ENCODE peak calls at places on chromosomes 11 and 22, in four cellular contexts. U, O, B and G are unnamed samples.

GRCh38 chr11:43765194-43765593 is 84.7 kb downstream of the HSD17B12 start:
- DNase-seq in O (no peak), U (no peak), B (no peak), G (no peak)

GRCh38 chr11:116610190-116610589 is 162.6 kb downstream of the BUD13 start:
- DNase-seq in U (no peak), B (no peak), O (no peak), G (no peak)

GRCh38 chr11:18259259-18259658 is 6.8 kb upstream of the SAA1 start:
- DNase-seq in B (no peak), O (no peak), U (no peak), G (no peak)

GRCh38 chr11:31882951-31883392 is 71.8 kb upstream of the PAX6 start:
- DNase-seq in U (no peak), O (no peak), B (peak), G (peak)

GRCh38 chr11:27485930-27486773 is 13.6 kb upstream of the LGR4 start:
- DNase-seq in O (no peak), U (no peak), B (no peak), G (no peak)

GRCh38 chr11:14370496-14370895 is 11.5 kb upstream of the RRAS2 start:
- DNase-seq in U (no peak), O (peak), B (no peak), G (no peak)

GRCh38 chr22:39374801-39375200 is 24.8 kb upstream of the TAB1 start:
- DNase-seq in O (no peak), B (no peak), U (no peak), G (no peak)

GRCh38 chr11:83140691-83141455 is 16.1 kb upstream of the PCF11 start:
- DNase-seq in U (peak), B (no peak), O (no peak), G (no peak)

GRCh38 chr22:27488456-27489224 is 312.9 kb downstream of the MN1 start:
- DNase-seq in B (no peak), U (no peak), O (no peak), G (no peak)

GRCh38 chr11:60970369-60970774 is 1.1 kb upstream of the CD6 start:
- DNase-seq in B (peak), U (no peak), O (peak), G (peak)

GRCh38 chr11:88246680-88247079 is 71.4 kb upstream of the RAB38 start:
- DNase-seq in O (no peak), U (no peak), B (no peak), G (no peak)

GRCh38 chr11:88284306-88285057 is 53.1 kb downstream of the CTSC start:
- DNase-seq in O (no peak), B (no peak), U (no peak), G (no peak)

GRCh38 chr22:41902932-41903421 is 11.9 kb downstream of the SHISA8 start:
- DNase-seq in U (no peak), O (no peak), B (no peak), G (no peak)

GRCh38 chr11:22920939-22921565 is 60.8 kb upstream of the CCDC179 start:
- DNase-seq in B (peak), O (no peak), U (no peak), G (peak)

GRCh38 chr22:32751065-32751739 is 50.3 kb upstream of the TIMP3 start:
- DNase-seq in O (no peak), B (no peak), U (no peak), G (no peak)

GRCh38 chr11:45412521-45412920 is 126.4 kb upstream of the SYT13 start:
- DNase-seq in O (peak), U (no peak), B (no peak), G (no peak)

GRCh38 chr11:130314184-130314748 is 451 bp downstream of the ZBTB44 start:
- DNase-seq in B (peak), U (no peak), O (peak), G (peak)

GRCh38 chr22:45878051-45878764 is 98.8 kb downstream of the WNT7B start:
- DNase-seq in U (no peak), O (peak), B (no peak), G (no peak)

GRCh38 chr11:23856654-23857053 is 640.2 kb upstream of the LUZP2 start:
- DNase-seq in B (no peak), O (no peak), U (no peak), G (no peak)

GRCh38 chr22:29567338-29567737 is 13.6 kb downstream of the NIPSNAP1 start:
- DNase-seq in B (no peak), U (no peak), O (no peak), G (no peak)

GRCh38 chr22:31567702-31568101 is 71.4 kb downstream of the SFI1 start:
- DNase-seq in U (no peak), B (no peak), O (no peak), G (no peak)

GRCh38 chr11:66136752-66137123 is 66.7 kb downstream of the PACS1 start:
- DNase-seq in B (no peak), O (no peak), U (no peak), G (no peak)

GRCh38 chr22:36405671-36406070 is 17.9 kb upstream of the MYH9 start:
- DNase-seq in B (no peak), U (no peak), O (no peak), G (no peak)

GRCh38 chr11:86176165-86176884 is 68.2 kb upstream of the EED start:
- DNase-seq in O (no peak), U (no peak), B (no peak), G (no peak)

GRCh38 chr11:125165111-125165663 is 636 bp downstream of the PKNOX2 start:
- DNase-seq in B (no peak), O (peak), U (no peak), G (peak)

GRCh38 chr11:92357344-92357743 is 132.7 kb downstream of the FAT3 start:
- DNase-seq in U (no peak), O (no peak), B (no peak), G (no peak)

GRCh38 chr11:4713241-4713640 is 8.7 kb downstream of the MMP26 start:
- DNase-seq in U (no peak), B (no peak), O (no peak), G (no peak)
- TF ChIP-seq SUZ12 in U (no peak), B (no peak), O (no peak), G (no peak)

GRCh38 chr11:35905901-35906661 is 37.8 kb upstream of the LDLRAD3 start:
- DNase-seq in U (no peak), O (no peak), B (no peak), G (no peak)

GRCh38 chr11:35909866-35910265 is 34.0 kb upstream of the LDLRAD3 start:
- DNase-seq in B (no peak), U (no peak), O (no peak), G (no peak)

GRCh38 chr11:35911013-35911412 is 32.8 kb upstream of the LDLRAD3 start:
- DNase-seq in U (no peak), B (no peak), O (no peak), G (no peak)

GRCh38 chr11:35906681-35907080 is 37.2 kb upstream of the LDLRAD3 start:
- DNase-seq in O (no peak), B (no peak), U (no peak), G (no peak)

GRCh38 chr11:35907648-35908431 is 36.0 kb upstream of the LDLRAD3 start:
- DNase-seq in B (no peak), U (peak), O (no peak), G (no peak)
- TF ChIP-seq SUZ12 in B (no peak), U (no peak), O (no peak), G (no peak)

GRCh38 chr11:111574373-111575230 is 27.6 kb upstream of the SIK2 start:
- DNase-seq in U (no peak), B (no peak), O (no peak), G (no peak)
- TF ChIP-seq SUZ12 in U (no peak), B (no peak), O (no peak), G (no peak)

GRCh38 chr11:103633037-103633788 is 403.2 kb upstream of the DDI1 start:
- DNase-seq in O (no peak), U (no peak), B (no peak), G (no peak)
- TF ChIP-seq SUZ12 in O (no peak), U (no peak), B (no peak), G (no peak)

DNA sequence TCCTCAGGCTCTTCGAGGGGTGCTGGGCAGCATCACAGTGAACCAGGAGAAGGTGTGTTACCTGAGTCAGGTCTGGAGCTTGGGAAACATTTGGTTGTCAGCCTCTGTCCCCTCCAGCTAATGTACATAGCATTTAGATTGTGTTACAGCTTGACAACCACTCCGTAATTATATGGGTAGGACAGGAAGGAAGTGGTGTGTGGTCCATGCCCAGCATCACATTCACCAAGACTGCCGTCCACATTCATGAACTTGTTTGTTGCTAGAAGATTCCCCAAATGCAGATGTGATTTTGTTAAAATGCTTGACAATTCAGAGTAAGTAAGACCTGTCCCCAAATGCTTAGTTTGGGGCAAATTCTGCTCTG is 1482.7 kb downstream of the TBC1D22A start:
- DNase-seq in O (no peak), U (no peak), B (no peak), G (no peak)
- TF ChIP-seq SUZ12 in O (no peak), U (no peak), B (no peak), G (no peak)

GRCh38 chr11:119207300-119207570 is 1.1 kb downstream of the CBL start:
- DNase-seq in B (no peak), O (no peak), U (no peak), G (no peak)
- TF ChIP-seq SUZ12 in B (no peak), O (no peak), U (no peak), G (no peak)

GRCh38 chr22:47842119-47842518 is 1079.7 kb downstream of the TBC1D22A start:
- DNase-seq in O (no peak), B (no peak), U (no peak), G (no peak)
- TF ChIP-seq SUZ12 in O (no peak), B (no peak), U (no peak), G (no peak)

GRCh38 chr11:9796854-9797253 is 133.0 kb downstream of the SWAP70 start:
- DNase-seq in U (no peak), B (no peak), O (no peak), G (no peak)

GRCh38 chr11:9797300-9797699 is 133.4 kb downstream of the SWAP70 start:
- DNase-seq in O (no peak), B (no peak), U (no peak), G (no peak)

GRCh38 chr11:9799901-9800300 is 136.0 kb downstream of the SWAP70 start:
- DNase-seq in O (no peak), U (no peak), B (no peak), G (no peak)

GRCh38 chr11:9790703-9791102 is 126.8 kb downstream of the SWAP70 start:
- DNase-seq in U (no peak), B (no peak), O (no peak), G (no peak)

GRCh38 chr11:9796276-9796675 is 132.4 kb downstream of the SWAP70 start:
- DNase-seq in B (no peak), U (no peak), O (no peak), G (no peak)
- TF ChIP-seq SUZ12 in B (no peak), U (no peak), O (no peak), G (no peak)

GRCh38 chr22:26330971-26331625 is 98.0 kb upstream of the ASPHD2 start:
- DNase-seq in B (peak), U (peak), O (peak), G (peak)
- TF ChIP-seq SUZ12 in B (no peak), U (no peak), O (no peak), G (no peak)

DNA sequence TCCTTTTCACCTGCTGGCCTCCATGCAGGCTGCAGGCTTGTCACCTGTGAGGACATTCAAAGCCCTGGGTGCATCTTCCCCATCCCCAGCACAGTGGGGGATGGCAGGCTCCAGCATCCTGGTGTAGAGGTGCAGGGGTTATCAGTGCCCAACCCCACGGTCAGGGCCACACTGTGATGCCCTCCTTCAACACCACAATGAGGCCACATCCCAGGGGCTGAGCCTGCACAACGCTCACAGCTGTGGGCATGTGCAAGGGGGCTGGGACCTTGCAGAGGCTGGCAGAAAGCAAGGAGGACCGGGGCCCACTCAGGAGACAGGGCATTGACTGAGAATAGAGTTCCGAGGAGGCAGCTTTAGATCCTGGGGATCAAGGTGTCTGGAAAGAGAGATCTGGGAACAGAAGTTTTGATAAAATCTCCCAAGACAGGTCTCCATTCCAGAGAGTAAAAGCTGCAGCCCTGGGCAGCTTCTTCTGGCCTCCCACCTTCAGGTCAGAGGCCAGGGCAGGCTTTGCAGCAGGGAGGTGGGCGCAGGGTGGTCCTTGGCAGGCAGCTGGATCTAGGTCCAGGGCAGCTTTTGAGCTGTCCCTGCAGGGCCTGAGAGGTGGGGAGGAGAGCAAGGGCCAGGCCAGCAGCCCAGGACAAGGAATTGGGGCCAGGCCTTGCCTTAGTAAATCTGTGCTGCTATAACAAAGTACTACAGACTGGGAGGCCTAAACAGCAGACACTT is 250.8 kb upstream of the B3GAT1 start:
- DNase-seq in O (peak), B (no peak), U (no peak), G (no peak)
- TF ChIP-seq SUZ12 in O (no peak), B (no peak), U (no peak), G (no peak)